ENCODE peak calls at places on chromosome 3, in six cellular contexts. One of them, this sample, is unnamed.

GRCh38 chr3:17969244-17969643 is 226.8 kb upstream of the TBC1D5 start:
- DNase-seq in GM10248: no peak
- DNase-seq in lower lobe of right lung: no peak
- DNase-seq in aorta: no peak
- DNase-seq in Panc1: no peak
- DNase-seq in T-helper 9 cell: no peak
- DNase-seq in this sample: no peak

GRCh38 chr3:178193846-178194245 is 342.4 kb upstream of the KCNMB2 start:
- DNase-seq in GM10248: no peak
- DNase-seq in lower lobe of right lung: no peak
- DNase-seq in aorta: no peak
- DNase-seq in Panc1: no peak
- DNase-seq in T-helper 9 cell: no peak
- DNase-seq in this sample: no peak

GRCh38 chr3:159631226-159631625 is 357.4 kb upstream of the IL12A start:
- DNase-seq in GM10248: no peak
- DNase-seq in lower lobe of right lung: no peak
- DNase-seq in aorta: no peak
- DNase-seq in Panc1: no peak
- DNase-seq in T-helper 9 cell: no peak
- DNase-seq in this sample: no peak

GRCh38 chr3:24299801-24300626 is 194.6 kb downstream of the THRB start:
- DNase-seq in GM10248: no peak
- DNase-seq in lower lobe of right lung: no peak
- DNase-seq in aorta: no peak
- DNase-seq in Panc1: no peak
- DNase-seq in T-helper 9 cell: no peak
- DNase-seq in this sample: no peak

GRCh38 chr3:114880078-114880477 is 267.0 kb downstream of the ZBTB20 start:
- DNase-seq in GM10248: no peak
- DNase-seq in lower lobe of right lung: peak
- DNase-seq in aorta: no peak
- DNase-seq in Panc1: no peak
- DNase-seq in T-helper 9 cell: no peak
- DNase-seq in this sample: no peak

GRCh38 chr3:46065294-46065705 is 38.0 kb upstream of the XCR1 start:
- DNase-seq in GM10248: peak
- DNase-seq in lower lobe of right lung: no peak
- DNase-seq in aorta: peak
- DNase-seq in Panc1: no peak
- DNase-seq in T-helper 9 cell: peak
- DNase-seq in this sample: peak

GRCh38 chr3:139284221-139284620 is 59.6 kb upstream of the MRPS22 start:
- DNase-seq in GM10248: no peak
- DNase-seq in lower lobe of right lung: no peak
- DNase-seq in aorta: peak
- DNase-seq in Panc1: no peak
- DNase-seq in T-helper 9 cell: no peak
- DNase-seq in this sample: no peak

GRCh38 chr3:159763466-159764210 is 225.0 kb upstream of the IL12A start:
- DNase-seq in GM10248: peak
- DNase-seq in lower lobe of right lung: peak
- DNase-seq in aorta: peak
- DNase-seq in Panc1: peak
- DNase-seq in T-helper 9 cell: no peak
- DNase-seq in this sample: peak

GRCh38 chr3:193805448-193805847 is 212.4 kb downstream of the OPA1 start:
- DNase-seq in GM10248: no peak
- DNase-seq in lower lobe of right lung: no peak
- DNase-seq in aorta: no peak
- DNase-seq in Panc1: peak
- DNase-seq in T-helper 9 cell: no peak
- DNase-seq in this sample: no peak

GRCh38 chr3:72722930-72723726 is 125.1 kb downstream of the SHQ1 start:
- DNase-seq in GM10248: peak
- DNase-seq in lower lobe of right lung: no peak
- DNase-seq in aorta: no peak
- DNase-seq in Panc1: no peak
- DNase-seq in T-helper 9 cell: no peak
- DNase-seq in this sample: no peak

GRCh38 chr3:101676765-101677435 is at the start of gene ZBTB11:
- DNase-seq in GM10248: peak
- DNase-seq in lower lobe of right lung: peak
- DNase-seq in aorta: peak
- DNase-seq in Panc1: peak
- DNase-seq in T-helper 9 cell: peak
- DNase-seq in this sample: peak

GRCh38 chr3:103127737-103128136 is 692.9 kb downstream of the ZPLD1 start:
- DNase-seq in GM10248: peak
- DNase-seq in lower lobe of right lung: no peak
- DNase-seq in aorta: no peak
- DNase-seq in Panc1: no peak
- DNase-seq in T-helper 9 cell: no peak
- DNase-seq in this sample: peak

GRCh38 chr3:58670506-58671125 is 4.0 kb upstream of the FAM3D start:
- DNase-seq in GM10248: no peak
- DNase-seq in lower lobe of right lung: no peak
- DNase-seq in aorta: no peak
- DNase-seq in Panc1: no peak
- DNase-seq in T-helper 9 cell: no peak
- DNase-seq in this sample: no peak

GRCh38 chr3:72311425-72311824 is 526.5 kb upstream of the PROK2 start:
- DNase-seq in GM10248: no peak
- DNase-seq in lower lobe of right lung: no peak
- DNase-seq in aorta: no peak
- DNase-seq in Panc1: no peak
- DNase-seq in T-helper 9 cell: no peak
- DNase-seq in this sample: no peak

GRCh38 chr3:64705946-64706345 is 18.1 kb upstream of the ADAMTS9 start:
- DNase-seq in GM10248: no peak
- DNase-seq in lower lobe of right lung: no peak
- DNase-seq in aorta: no peak
- DNase-seq in Panc1: no peak
- DNase-seq in T-helper 9 cell: no peak
- DNase-seq in this sample: no peak

GRCh38 chr3:138082085-138082991 is 33.1 kb downstream of the DZIP1L start:
- DNase-seq in GM10248: no peak
- DNase-seq in lower lobe of right lung: no peak
- DNase-seq in aorta: no peak
- DNase-seq in Panc1: no peak
- DNase-seq in T-helper 9 cell: no peak
- DNase-seq in this sample: peak

GRCh38 chr3:175070946-175071345 is 211.8 kb downstream of the NAALADL2 start:
- DNase-seq in GM10248: no peak
- DNase-seq in lower lobe of right lung: no peak
- DNase-seq in aorta: no peak
- DNase-seq in Panc1: no peak
- DNase-seq in T-helper 9 cell: no peak
- DNase-seq in this sample: no peak

GRCh38 chr3:181952221-181952620 is 240.5 kb downstream of the SOX2 start:
- DNase-seq in GM10248: no peak
- DNase-seq in lower lobe of right lung: no peak
- DNase-seq in aorta: no peak
- DNase-seq in Panc1: no peak
- DNase-seq in T-helper 9 cell: no peak
- DNase-seq in this sample: no peak

GRCh38 chr3:35899245-35899644 is 259.9 kb downstream of the ARPP21 start:
- DNase-seq in GM10248: no peak
- DNase-seq in lower lobe of right lung: no peak
- DNase-seq in aorta: no peak
- DNase-seq in Panc1: no peak
- DNase-seq in T-helper 9 cell: no peak
- DNase-seq in this sample: no peak